ENCODE peak calls at places on chromosomes 1 and 21, in nine cellular contexts. E is SK-N-SH; N is astrocyte of the cerebellum; P is neuronal stem cell; Z is activated CD8-positive, alpha-beta memory T cell treated with anti-CD3 and anti-CD28 coated beads, Interleukin-2, amount 50 U/mL, for 48 hours; L is HS-5; J is ecto neural progenitor cell; T is fibroblast of villous mesenchyme; U is mesendoderm. X is an unnamed sample.

GRCh38 chr1:219088778-219089557 is 84.7 kb upstream of the LYPLAL1 start:
- DNase-seq in L (peak; percentile 79), P (no peak), J (no peak), E (no peak), N (peak; percentile 26), T (peak; percentile 92), U (peak; percentile 71), Z (no peak), X (peak; percentile 79)

GRCh38 chr21:43913928-43914327 is 48.9 kb downstream of the AGPAT3 start:
- DNase-seq in Z (no peak), U (no peak), P (no peak), N (peak; percentile 69), J (no peak), T (peak; percentile 88), L (no peak), E (no peak), X (no peak)

GRCh38 chr1:150660584-150660983 is 31.2 kb upstream of the ENSA start:
- DNase-seq in Z (no peak), E (no peak), P (no peak), J (no peak), T (no peak), N (no peak), U (no peak), L (no peak), X (no peak)

GRCh38 chr1:184152502-184152901 is 101.0 kb downstream of the TSEN15 start:
- DNase-seq in U (no peak), E (no peak), J (no peak), Z (no peak), L (no peak), P (no peak), T (peak; percentile 53), N (peak; percentile 40), X (no peak)

GRCh38 chr1:48943826-48944225 is 167.1 kb upstream of the BEND5 start:
- DNase-seq in J (no peak), L (no peak), U (no peak), N (no peak), T (no peak), E (no peak), Z (no peak), P (no peak), X (no peak)

GRCh38 chr1:10085076-10085475 is 52.3 kb downstream of the UBE4B start:
- DNase-seq in T (no peak), Z (no peak), J (peak; percentile 44), L (no peak), U (peak; percentile 24), E (no peak), N (no peak), P (no peak), X (no peak)

GRCh38 chr1:220001095-220001501 is 45.2 kb downstream of the EPRS1 start:
- DNase-seq in E (no peak), T (no peak), J (no peak), N (no peak), L (no peak), P (no peak), Z (no peak), U (no peak), X (no peak)

GRCh38 chr1:185157599-185158469 is 867 bp downstream of the SWT1 start:
- DNase-seq in T (peak; percentile 86), P (peak; percentile 8), L (peak; percentile 18), E (no peak), U (peak; percentile 43), J (no peak), N (no peak), Z (no peak), X (no peak)

GRCh38 chr1:3495776-3496745 is 41.6 kb downstream of the ARHGEF16 start:
- DNase-seq in L (no peak), E (no peak), Z (no peak), J (no peak), N (no peak), P (no peak), U (no peak), T (no peak), X (no peak)

GRCh38 chr1:30908446-30908885 is at the start of gene SDC3:
- DNase-seq in U (no peak), N (no peak), L (no peak), E (peak; percentile 84), J (no peak), T (peak; percentile 36), P (no peak), Z (no peak), X (no peak)

GRCh38 chr1:153742411-153743142 is 14.7 kb downstream of the INTS3 start:
- DNase-seq in N (no peak), U (peak; percentile 30), L (no peak), P (no peak), J (no peak), E (no peak), T (peak; percentile 50), Z (no peak), X (no peak)

GRCh38 chr1:90443340-90443739 is 273.8 kb downstream of the BARHL2 start:
- DNase-seq in T (no peak), J (no peak), E (no peak), Z (no peak), P (no peak), L (no peak), U (no peak), N (no peak), X (no peak)

GRCh38 chr1:20439282-20439681 is 46.7 kb downstream of the CAMK2N1 start:
- DNase-seq in T (peak; percentile 32), P (no peak), Z (no peak), E (no peak), L (no peak), N (peak; percentile 11), J (no peak), U (peak; percentile 68), X (no peak)

GRCh38 chr1:66250483-66250882 is 283.5 kb upstream of the SGIP1 start:
- DNase-seq in L (no peak), U (no peak), J (no peak), Z (no peak), P (no peak), N (no peak), T (peak; percentile 85), E (no peak), X (no peak)

GRCh38 chr1:47895436-47895835 is 101.7 kb downstream of the TRABD2B start:
- DNase-seq in N (no peak), L (no peak), T (no peak), Z (no peak), J (no peak), E (no peak), P (no peak), U (no peak), X (no peak)

GRCh38 chr1:232648316-232648715 is 18.4 kb upstream of the SIPA1L2 start:
- DNase-seq in P (no peak), U (peak; percentile 36), T (peak; percentile 26), Z (no peak), J (no peak), L (no peak), N (no peak), E (no peak), X (no peak)

GRCh38 chr1:209883341-209883971 is 54.6 kb upstream of the SYT14 start:
- DNase-seq in N (peak; percentile 85), L (no peak), E (no peak), P (no peak), J (no peak), Z (no peak), T (peak; percentile 77), U (peak; percentile 32), X (peak; percentile 77)

GRCh38 chr1:51541313-51542050 is 22.4 kb upstream of the EPS15 start:
- DNase-seq in P (no peak), J (no peak), Z (no peak), N (no peak), E (no peak), U (no peak), T (peak; percentile 24), L (no peak), X (no peak)

GRCh38 chr1:242216368-242216767 is 217.5 kb upstream of the MAP1LC3C start:
- DNase-seq in T (no peak), Z (no peak), E (no peak), L (no peak), J (no peak), U (no peak), P (no peak), N (no peak), X (no peak)

GRCh38 chr21:20971296-20971921 is 26.8 kb upstream of the NCAM2 start:
- DNase-seq in P (peak; percentile 23), Z (no peak), U (peak; percentile 63), N (peak; percentile 68), T (peak; percentile 27), J (no peak), L (peak; percentile 29), E (peak; percentile 65), X (no peak)

GRCh38 chr1:25609921-25610320 is 6.7 kb upstream of the MAN1C1 start:
- DNase-seq in P (no peak), J (no peak), U (peak; percentile 80), Z (no peak), L (no peak), E (peak; percentile 4), T (peak; percentile 59), N (no peak), X (no peak)

GRCh38 chr1:67791686-67792475 is 41.4 kb downstream of the GNG12 start:
- DNase-seq in N (peak; percentile 85), J (no peak), T (peak; percentile 72), Z (no peak), P (no peak), U (peak; percentile 80), E (no peak), L (peak; percentile 90), X (peak; percentile 92)

X was measured in GM04503.